ENCODE peak calls at places on chromosomes 16 and 17, in eight cellular contexts. One of them, this sample, is unnamed.

GRCh38 chr17:8189041-8189710 is 804 bp downstream of the BORCS6 start:
- DNase-seq in HCT116: no peak
- DNase-seq in fibroblast of pulmonary artery: no peak
- DNase-seq in cardiac fibroblast: peak; percentile 36
- DNase-seq in psoas muscle: no peak
- DNase-seq in tibial nerve: no peak
- DNase-seq in sigmoid colon: no peak
- DNase-seq in transverse colon: peak; percentile 57
- DNase-seq in this sample: no peak

GRCh38 chr16:52837251-52837650 is 215.4 kb downstream of the CHD9NB start:
- DNase-seq in HCT116: no peak
- DNase-seq in fibroblast of pulmonary artery: no peak
- DNase-seq in cardiac fibroblast: no peak
- DNase-seq in psoas muscle: no peak
- DNase-seq in tibial nerve: no peak
- DNase-seq in sigmoid colon: no peak
- DNase-seq in transverse colon: no peak
- DNase-seq in this sample: no peak

GRCh38 chr17:80894439-80894721 is 97.3 kb upstream of the CHMP6 start:
- DNase-seq in HCT116: no peak
- DNase-seq in fibroblast of pulmonary artery: no peak
- DNase-seq in cardiac fibroblast: no peak
- DNase-seq in psoas muscle: no peak
- DNase-seq in tibial nerve: no peak
- DNase-seq in sigmoid colon: no peak
- DNase-seq in transverse colon: no peak
- DNase-seq in this sample: no peak

GRCh38 chr16:87305505-87306391 is 11.4 kb downstream of the C16orf95 start:
- DNase-seq in HCT116: no peak
- DNase-seq in fibroblast of pulmonary artery: peak; percentile 27
- DNase-seq in cardiac fibroblast: peak; percentile 6
- DNase-seq in psoas muscle: no peak
- DNase-seq in tibial nerve: no peak
- DNase-seq in sigmoid colon: no peak
- DNase-seq in transverse colon: no peak
- DNase-seq in this sample: peak; percentile 25

GRCh38 chr17:71183083-71183697 is 937.6 kb upstream of the SOX9 start:
- DNase-seq in HCT116: no peak
- DNase-seq in fibroblast of pulmonary artery: no peak
- DNase-seq in cardiac fibroblast: no peak
- DNase-seq in psoas muscle: no peak
- DNase-seq in tibial nerve: no peak
- DNase-seq in sigmoid colon: no peak
- DNase-seq in transverse colon: no peak
- DNase-seq in this sample: no peak

GRCh38 chr16:86491643-86492030 is 18.7 kb upstream of the FOXF1 start:
- DNase-seq in HCT116: no peak
- DNase-seq in fibroblast of pulmonary artery: no peak
- DNase-seq in cardiac fibroblast: no peak
- DNase-seq in psoas muscle: no peak
- DNase-seq in tibial nerve: no peak
- DNase-seq in sigmoid colon: peak; percentile 41
- DNase-seq in transverse colon: no peak
- DNase-seq in this sample: no peak

GRCh38 chr16:48317614-48318013 is 67.6 kb downstream of the SIAH1 start:
- DNase-seq in HCT116: peak; percentile 10
- DNase-seq in fibroblast of pulmonary artery: peak; percentile 64
- DNase-seq in cardiac fibroblast: peak; percentile 54
- DNase-seq in psoas muscle: no peak
- DNase-seq in tibial nerve: no peak
- DNase-seq in sigmoid colon: no peak
- DNase-seq in transverse colon: no peak
- DNase-seq in this sample: no peak

GRCh38 chr16:67150833-67151396 is at the start of gene B3GNT9:
- DNase-seq in HCT116: no peak
- DNase-seq in fibroblast of pulmonary artery: peak; percentile 71
- DNase-seq in cardiac fibroblast: peak; percentile 80
- DNase-seq in psoas muscle: peak; percentile 78
- DNase-seq in tibial nerve: peak; percentile 47
- DNase-seq in sigmoid colon: peak; percentile 91
- DNase-seq in transverse colon: peak; percentile 72
- DNase-seq in this sample: no peak

GRCh38 chr17:70871180-70871818 is 702.0 kb downstream of the KCNJ2 start:
- DNase-seq in HCT116: no peak
- DNase-seq in fibroblast of pulmonary artery: no peak
- DNase-seq in cardiac fibroblast: no peak
- DNase-seq in psoas muscle: no peak
- DNase-seq in tibial nerve: no peak
- DNase-seq in sigmoid colon: no peak
- DNase-seq in transverse colon: no peak
- DNase-seq in this sample: no peak

GRCh38 chr16:35516551-35516950 is 2057.1 kb downstream of the TP53TG3F start:
- DNase-seq in HCT116: no peak
- DNase-seq in fibroblast of pulmonary artery: no peak
- DNase-seq in cardiac fibroblast: no peak
- DNase-seq in psoas muscle: no peak
- DNase-seq in tibial nerve: no peak
- DNase-seq in sigmoid colon: no peak
- DNase-seq in transverse colon: no peak
- DNase-seq in this sample: no peak

GRCh38 chr17:31085563-31085962 is 9.2 kb upstream of the NF1 start:
- DNase-seq in HCT116: no peak
- DNase-seq in fibroblast of pulmonary artery: peak; percentile 81
- DNase-seq in cardiac fibroblast: peak; percentile 75
- DNase-seq in psoas muscle: no peak
- DNase-seq in tibial nerve: no peak
- DNase-seq in sigmoid colon: no peak
- DNase-seq in transverse colon: no peak
- DNase-seq in this sample: no peak

GRCh38 chr17:82389379-82389778 is 17.8 kb downstream of the UTS2R start:
- DNase-seq in HCT116: no peak
- DNase-seq in fibroblast of pulmonary artery: no peak
- DNase-seq in cardiac fibroblast: no peak
- DNase-seq in psoas muscle: no peak
- DNase-seq in tibial nerve: no peak
- DNase-seq in sigmoid colon: no peak
- DNase-seq in transverse colon: no peak
- DNase-seq in this sample: no peak

GRCh38 chr17:29010129-29010528 is 4.3 kb upstream of the SEZ6 start:
- DNase-seq in HCT116: no peak
- DNase-seq in fibroblast of pulmonary artery: no peak
- DNase-seq in cardiac fibroblast: no peak
- DNase-seq in psoas muscle: no peak
- DNase-seq in tibial nerve: no peak
- DNase-seq in sigmoid colon: no peak
- DNase-seq in transverse colon: no peak
- DNase-seq in this sample: no peak

GRCh38 chr16:53600076-53600475 is 97.1 kb upstream of the AKTIP start:
- DNase-seq in HCT116: no peak
- DNase-seq in fibroblast of pulmonary artery: no peak
- DNase-seq in cardiac fibroblast: no peak
- DNase-seq in psoas muscle: no peak
- DNase-seq in tibial nerve: no peak
- DNase-seq in sigmoid colon: no peak
- DNase-seq in transverse colon: no peak
- DNase-seq in this sample: peak; percentile 43

GRCh38 chr17:42750730-42751356 is 6.0 kb upstream of the EZH1 start:
- DNase-seq in HCT116: no peak
- DNase-seq in fibroblast of pulmonary artery: no peak
- DNase-seq in cardiac fibroblast: no peak
- DNase-seq in psoas muscle: no peak
- DNase-seq in tibial nerve: no peak
- DNase-seq in sigmoid colon: no peak
- DNase-seq in transverse colon: no peak
- DNase-seq in this sample: no peak

GRCh38 chr16:54742436-54742835 is 188.2 kb upstream of the IRX5 start:
- DNase-seq in HCT116: no peak
- DNase-seq in fibroblast of pulmonary artery: no peak
- DNase-seq in cardiac fibroblast: no peak
- DNase-seq in psoas muscle: no peak
- DNase-seq in tibial nerve: no peak
- DNase-seq in sigmoid colon: no peak
- DNase-seq in transverse colon: no peak
- DNase-seq in this sample: no peak

GRCh38 chr16:88534731-88535141 is 35.5 kb upstream of the ZC3H18 start:
- DNase-seq in HCT116: peak; percentile 24
- DNase-seq in fibroblast of pulmonary artery: peak; percentile 35
- DNase-seq in cardiac fibroblast: peak; percentile 50
- DNase-seq in psoas muscle: peak; percentile 83
- DNase-seq in tibial nerve: no peak
- DNase-seq in sigmoid colon: no peak
- DNase-seq in transverse colon: peak; percentile 65
- DNase-seq in this sample: no peak

GRCh38 chr16:67961551-67961957 is 6.9 kb downstream of the SLC12A4 start:
- DNase-seq in HCT116: no peak
- DNase-seq in fibroblast of pulmonary artery: no peak
- DNase-seq in cardiac fibroblast: no peak
- DNase-seq in psoas muscle: no peak
- DNase-seq in tibial nerve: no peak
- DNase-seq in sigmoid colon: no peak
- DNase-seq in transverse colon: peak; percentile 82
- DNase-seq in this sample: no peak

GRCh38 chr16:27816561-27816960 is 247.0 kb downstream of the GSG1L start:
- DNase-seq in HCT116: no peak
- DNase-seq in fibroblast of pulmonary artery: no peak
- DNase-seq in cardiac fibroblast: no peak
- DNase-seq in psoas muscle: no peak
- DNase-seq in tibial nerve: no peak
- DNase-seq in sigmoid colon: peak; percentile 53
- DNase-seq in transverse colon: no peak
- DNase-seq in this sample: no peak

GRCh38 chr16:27819356-27819755 is 244.2 kb downstream of the GSG1L start:
- DNase-seq in HCT116: no peak
- DNase-seq in fibroblast of pulmonary artery: no peak
- DNase-seq in cardiac fibroblast: no peak
- DNase-seq in psoas muscle: no peak
- DNase-seq in tibial nerve: no peak
- DNase-seq in sigmoid colon: peak; percentile 34
- DNase-seq in transverse colon: no peak
- DNase-seq in this sample: no peak

GRCh38 chr16:27818231-27818630 is 245.3 kb downstream of the GSG1L start:
- DNase-seq in HCT116: no peak
- DNase-seq in fibroblast of pulmonary artery: no peak
- DNase-seq in cardiac fibroblast: no peak
- DNase-seq in psoas muscle: no peak
- DNase-seq in tibial nerve: no peak
- DNase-seq in sigmoid colon: peak; percentile 15
- DNase-seq in transverse colon: no peak
- DNase-seq in this sample: no peak

GRCh38 chr16:27819881-27820610 is 243.5 kb downstream of the GSG1L start:
- DNase-seq in HCT116: no peak
- DNase-seq in fibroblast of pulmonary artery: no peak
- DNase-seq in cardiac fibroblast: no peak
- DNase-seq in psoas muscle: no peak
- DNase-seq in tibial nerve: no peak
- DNase-seq in sigmoid colon: peak; percentile 38
- DNase-seq in transverse colon: no peak
- DNase-seq in this sample: no peak

DNA sequence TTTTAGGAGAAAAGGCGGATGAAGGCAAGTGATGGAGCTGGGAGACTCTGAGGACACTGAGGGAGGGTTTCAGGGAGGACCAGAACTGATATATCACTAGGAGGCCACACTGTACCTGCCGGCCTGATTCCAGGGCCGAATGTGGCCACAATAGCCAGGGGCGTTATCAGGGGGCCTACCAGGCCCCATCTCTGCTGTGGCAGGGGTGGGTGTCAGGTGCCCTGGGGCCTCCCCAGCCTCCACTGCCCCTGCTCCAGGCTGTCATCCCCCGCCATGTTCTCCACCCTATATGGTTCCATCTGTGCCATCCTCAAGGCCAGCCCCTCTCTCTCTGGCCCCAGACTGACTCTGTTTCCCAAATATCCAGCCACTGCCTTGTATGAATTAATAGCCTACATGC is 246.5 kb downstream of the GSG1L start:
- DNase-seq in HCT116: no peak
- DNase-seq in fibroblast of pulmonary artery: no peak
- DNase-seq in cardiac fibroblast: no peak
- DNase-seq in psoas muscle: no peak
- DNase-seq in tibial nerve: no peak
- DNase-seq in sigmoid colon: peak; percentile 8
- DNase-seq in transverse colon: no peak
- DNase-seq in this sample: no peak
- TF ChIP-seq CTCF in HCT116: no peak
- TF ChIP-seq CTCF in fibroblast of pulmonary artery: no peak
- TF ChIP-seq CTCF in cardiac fibroblast: no peak
- TF ChIP-seq CTCF in psoas muscle: no peak
- TF ChIP-seq CTCF in tibial nerve: no peak
- TF ChIP-seq CTCF in sigmoid colon: no peak
- TF ChIP-seq CTCF in transverse colon: no peak
- TF ChIP-seq CTCF in this sample: no peak

GRCh38 chr16:74698220-74698619 is 2.4 kb downstream of the MLKL start:
- DNase-seq in HCT116: no peak
- DNase-seq in fibroblast of pulmonary artery: no peak
- DNase-seq in cardiac fibroblast: no peak
- DNase-seq in psoas muscle: no peak
- DNase-seq in tibial nerve: no peak
- DNase-seq in sigmoid colon: no peak
- DNase-seq in transverse colon: no peak
- DNase-seq in this sample: no peak
- TF ChIP-seq CTCF in HCT116: no peak
- TF ChIP-seq CTCF in fibroblast of pulmonary artery: no peak
- TF ChIP-seq CTCF in cardiac fibroblast: no peak
- TF ChIP-seq CTCF in psoas muscle: no peak
- TF ChIP-seq CTCF in tibial nerve: no peak
- TF ChIP-seq CTCF in sigmoid colon: no peak
- TF ChIP-seq CTCF in transverse colon: no peak
- TF ChIP-seq CTCF in this sample: no peak

GRCh38 chr16:17277981-17278381 is 192.8 kb downstream of the XYLT1 start:
- DNase-seq in HCT116: peak; percentile 24
- DNase-seq in fibroblast of pulmonary artery: peak; percentile 1
- DNase-seq in cardiac fibroblast: peak; percentile 26
- DNase-seq in psoas muscle: peak; percentile 58
- DNase-seq in tibial nerve: no peak
- DNase-seq in sigmoid colon: no peak
- DNase-seq in transverse colon: peak; percentile 70
- DNase-seq in this sample: no peak
- TF ChIP-seq CTCF in HCT116: peak; percentile 55
- TF ChIP-seq CTCF in fibroblast of pulmonary artery: peak; percentile 15
- TF ChIP-seq CTCF in cardiac fibroblast: peak; percentile 27
- TF ChIP-seq CTCF in psoas muscle: peak; percentile 45
- TF ChIP-seq CTCF in tibial nerve: peak; percentile 45
- TF ChIP-seq CTCF in sigmoid colon: no peak
- TF ChIP-seq CTCF in transverse colon: peak; percentile 41
- TF ChIP-seq CTCF in this sample: peak; percentile 37

DNA sequence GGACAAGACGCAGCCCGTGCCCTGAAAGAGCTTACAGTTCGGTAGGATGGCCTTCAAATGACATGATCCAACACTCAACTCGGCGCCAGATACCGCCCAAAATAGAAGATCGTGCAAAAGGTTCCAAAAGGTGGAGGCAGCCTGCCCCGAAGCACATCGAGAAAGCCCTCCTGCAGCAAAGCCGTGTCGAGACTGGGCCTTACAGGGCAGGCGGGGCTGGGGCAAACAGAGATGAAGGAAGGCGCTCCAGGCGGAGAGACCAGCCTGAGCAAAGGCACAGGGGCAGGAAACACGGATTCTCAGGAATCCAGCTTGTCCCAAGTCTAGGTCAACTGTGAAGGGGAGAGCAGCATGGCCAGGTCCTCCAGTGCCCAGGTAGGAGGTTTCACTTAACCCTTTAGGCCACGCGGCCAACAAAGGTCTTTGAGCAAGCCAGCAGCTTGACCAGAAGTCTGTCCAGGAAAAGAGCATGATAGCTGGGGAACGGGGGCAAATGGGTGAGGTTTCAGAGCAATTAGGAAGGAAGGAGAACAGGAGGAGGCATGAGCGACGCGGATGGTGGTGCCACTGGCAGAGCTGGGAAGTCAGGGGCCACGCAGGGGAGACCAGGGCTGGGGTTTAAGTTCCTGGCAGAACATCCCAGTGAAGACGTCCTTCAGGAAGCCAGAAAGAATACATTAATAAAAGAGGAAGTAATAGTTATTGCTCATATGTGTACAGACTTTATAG is 21.2 kb upstream of the EIF1 start:
- DNase-seq in HCT116: no peak
- DNase-seq in fibroblast of pulmonary artery: no peak
- DNase-seq in cardiac fibroblast: no peak
- DNase-seq in psoas muscle: peak; percentile 47
- DNase-seq in tibial nerve: no peak
- DNase-seq in sigmoid colon: peak; percentile 60
- DNase-seq in transverse colon: no peak
- DNase-seq in this sample: no peak
- TF ChIP-seq CTCF in HCT116: no peak
- TF ChIP-seq CTCF in fibroblast of pulmonary artery: no peak
- TF ChIP-seq CTCF in cardiac fibroblast: no peak
- TF ChIP-seq CTCF in psoas muscle: no peak
- TF ChIP-seq CTCF in tibial nerve: peak; percentile 36
- TF ChIP-seq CTCF in sigmoid colon: no peak
- TF ChIP-seq CTCF in transverse colon: no peak
- TF ChIP-seq CTCF in this sample: no peak